ENCODE peak calls at places on chromosome 19, in four cellular contexts. V is K562, C is HepG2, X is GM12878. H is an unnamed sample.

GRCh38 chr19:3094638-3095374 is 644 bp downstream of the GNA11 start:
- DNase-seq in V (no peak), C (no peak), X (no peak), H (no peak)

GRCh38 chr19:33280351-33280921 is 21.9 kb downstream of the CEBPA start:
- DNase-seq in X (peak; percentile 86), C (no peak), V (no peak), H (no peak)

GRCh38 chr19:20247016-20247683 is 80.1 kb downstream of the ZNF486 start:
- DNase-seq in C (no peak), X (no peak), V (no peak), H (no peak)

GRCh38 chr19:20287070-20287469 is 120.1 kb downstream of the ZNF486 start:
- DNase-seq in V (no peak), C (no peak), X (no peak), H (no peak)

GRCh38 chr19:18379803-18380747 is 5.9 kb upstream of the GDF15 start:
- DNase-seq in X (no peak), V (peak; percentile 48), C (peak; percentile 98), H (no peak)

GRCh38 chr19:2252481-2253105 is 3.5 kb downstream of the AMH start:
- DNase-seq in X (no peak), C (no peak), V (no peak), H (no peak)

GRCh38 chr19:2087621-2088100 is 8.5 kb downstream of the MOB3A start:
- DNase-seq in V (no peak), X (peak; percentile 83), C (no peak), H (no peak)

GRCh38 chr19:5126498-5127223 is 157.7 kb downstream of the KDM4B start:
- DNase-seq in X (no peak), C (no peak), V (no peak), H (no peak)

GRCh38 chr19:17826508-17827056 is 5.3 kb upstream of the INSL3 start:
- DNase-seq in C (no peak), V (no peak), X (no peak), H (no peak)

GRCh38 chr19:28403698-28404099 is 809.3 kb downstream of the UQCRFS1 start:
- DNase-seq in C (no peak), V (no peak), X (no peak), H (no peak)

GRCh38 chr19:38853214-38853613 is 3.4 kb upstream of the HNRNPL start:
- DNase-seq in C (no peak), X (no peak), V (no peak), H (no peak)

GRCh38 chr19:52200044-52200443 is 10.2 kb downstream of the PPP2R1A start:
- DNase-seq in X (no peak), C (no peak), V (no peak), H (no peak)

GRCh38 chr19:17500447-17501198 is 10.8 kb upstream of the PGLS start:
- DNase-seq in X (no peak), C (no peak), V (no peak), H (no peak)

GRCh38 chr19:16397791-16398529 is 73.3 kb downstream of the KLF2 start:
- DNase-seq in C (no peak), X (no peak), V (no peak), H (no peak)

GRCh38 chr19:6644796-6645195 is 25.2 kb downstream of the TNFSF14 start:
- DNase-seq in C (no peak), X (no peak), V (no peak), H (no peak)

GRCh38 chr19:35112995-35113693 is 2.5 kb upstream of the FXYD3 start:
- DNase-seq in V (no peak), C (peak; percentile 17), X (no peak), H (no peak)

GRCh38 chr19:23070353-23070781 is 46.5 kb upstream of the ZNF730 start:
- DNase-seq in V (peak; percentile 27), C (no peak), X (no peak), H (no peak)

GRCh38 chr19:52942371-52943133 is 19.3 kb upstream of the ZNF888 start:
- DNase-seq in V (peak; percentile 78), C (peak; percentile 82), X (peak; percentile 48), H (peak; percentile 77)

GRCh38 chr19:51915324-51915867 is 10.6 kb upstream of the ZNF649 start:
- DNase-seq in C (no peak), V (no peak), X (no peak), H (no peak)

GRCh38 chr19:3335431-3336350 is 30.7 kb upstream of the NFIC start:
- DNase-seq in V (no peak), X (no peak), C (no peak), H (no peak)

GRCh38 chr19:49567722-49568454 is 12.5 kb downstream of the NOSIP start:
- DNase-seq in X (no peak), C (no peak), V (peak; percentile 50), H (no peak)

GRCh38 chr19:33796164-33797100 is at the start of gene KCTD15:
- DNase-seq in C (no peak), V (peak; percentile 74), X (no peak), H (peak; percentile 35)

GRCh38 chr19:19672816-19673215 is 4.2 kb downstream of the ZNF101 start:
- DNase-seq in X (no peak), V (no peak), C (no peak), H (no peak)

GRCh38 chr19:750640-751423 is at the start of gene MISP:
- DNase-seq in V (peak; percentile 56), C (no peak), X (no peak), H (no peak)

GRCh38 chr19:29293736-29294342 is 80.9 kb upstream of the UQCRFS1 start:
- DNase-seq in V (no peak), X (no peak), C (no peak), H (no peak)

GRCh38 chr19:44142014-44142523 is 715 bp downstream of the ZNF234 start:
- DNase-seq in C (peak; percentile 2), V (peak; percentile 13), X (no peak), H (peak; percentile 4)

GRCh38 chr19:38392707-38393308 is 4.3 kb downstream of the SPRED3 start:
- DNase-seq in V (peak; percentile 68), C (peak; percentile 58), X (no peak), H (no peak)

GRCh38 chr19:4014541-4015491 is 7.3 kb downstream of the PIAS4 start:
- DNase-seq in V (peak; percentile 69), C (no peak), X (no peak), H (no peak)

GRCh38 chr19:6091771-6092291 is 18.5 kb downstream of the RFX2 start:
- DNase-seq in V (no peak), C (no peak), X (no peak), H (no peak)

GRCh38 chr19:38893341-38893771 is 6.1 kb downstream of the SIRT2 start:
- DNase-seq in X (no peak), V (no peak), C (no peak), H (no peak)

GRCh38 chr19:16614941-16615340 is 13.1 kb downstream of the MED26 start:
- DNase-seq in V (no peak), X (no peak), C (no peak), H (no peak)

GRCh38 chr19:28603453-28603852 is 609.5 kb downstream of the UQCRFS1 start:
- DNase-seq in C (no peak), X (no peak), V (no peak), H (no peak)

DNA sequence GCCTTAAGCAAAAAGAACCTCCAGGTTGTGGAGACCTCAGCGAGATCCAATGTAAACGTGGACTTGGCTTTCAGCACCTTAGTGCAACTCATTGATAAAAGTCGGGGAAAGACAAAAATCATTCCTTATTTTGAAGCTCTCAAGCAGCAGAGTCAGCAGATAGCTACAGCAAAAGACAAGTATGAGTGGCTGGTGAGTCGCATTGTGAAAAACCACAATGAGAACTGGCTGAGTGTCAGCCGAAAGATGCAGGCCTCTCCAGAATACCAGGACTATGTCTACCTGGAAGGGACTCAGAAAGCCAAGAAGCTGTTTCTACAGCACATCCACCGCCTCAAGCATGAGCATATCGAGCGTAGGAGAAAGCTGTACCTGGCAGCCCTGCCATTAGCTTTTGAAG is 58.5 kb downstream of the ARHGAP35 start:
- DNase-seq in C (no peak), X (no peak), V (no peak), H (no peak)
- TF ChIP-seq FOXM1 in C (no peak), X (no peak), V (no peak), H (no peak)

DNA sequence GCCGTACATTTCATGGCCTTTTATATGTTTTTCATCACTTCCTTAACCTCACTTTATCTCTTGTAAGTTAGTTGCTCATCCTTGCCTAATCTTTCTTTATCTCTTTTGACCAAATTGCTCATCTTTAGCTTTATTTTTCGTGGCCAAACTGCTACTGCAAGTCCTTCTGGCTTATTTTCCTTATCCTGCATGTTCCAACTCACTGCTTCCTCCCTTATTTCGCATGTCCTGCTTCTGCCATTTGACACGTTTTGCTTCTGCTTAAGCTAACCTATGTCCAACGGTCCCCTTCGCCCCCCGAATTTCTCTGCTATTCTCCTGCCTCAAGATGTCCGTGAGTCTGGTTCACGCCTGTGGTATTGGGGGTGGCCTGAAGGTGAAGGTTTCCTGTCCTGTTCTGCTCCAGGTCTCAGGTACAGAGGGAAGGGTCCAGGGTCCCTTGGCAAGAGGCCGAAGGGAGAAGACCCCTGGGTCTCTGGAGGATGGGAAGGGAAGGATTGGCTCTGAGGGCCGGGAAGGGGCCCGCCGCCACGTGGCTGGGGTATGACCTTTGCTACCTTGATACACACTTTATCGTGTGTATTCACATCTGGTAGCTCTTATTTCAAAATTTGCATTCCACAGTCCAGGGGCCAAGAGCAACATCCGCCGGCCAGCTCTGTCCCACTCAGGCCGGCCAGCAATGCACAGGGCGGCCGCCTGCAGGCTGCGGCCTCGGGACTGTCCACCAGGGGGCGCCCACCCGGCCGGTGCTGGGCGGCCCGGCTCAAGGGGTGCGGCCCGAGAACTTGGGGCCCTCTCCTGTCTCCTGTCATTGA is 2.9 kb upstream of the C19orf85 start:
- DNase-seq in X (no peak), C (peak; percentile 69), V (peak; percentile 77), H (peak; percentile 72)
- TF ChIP-seq SP1 in X (no peak), C (peak; percentile 35), V (peak; percentile 79), H (no peak)

DNA sequence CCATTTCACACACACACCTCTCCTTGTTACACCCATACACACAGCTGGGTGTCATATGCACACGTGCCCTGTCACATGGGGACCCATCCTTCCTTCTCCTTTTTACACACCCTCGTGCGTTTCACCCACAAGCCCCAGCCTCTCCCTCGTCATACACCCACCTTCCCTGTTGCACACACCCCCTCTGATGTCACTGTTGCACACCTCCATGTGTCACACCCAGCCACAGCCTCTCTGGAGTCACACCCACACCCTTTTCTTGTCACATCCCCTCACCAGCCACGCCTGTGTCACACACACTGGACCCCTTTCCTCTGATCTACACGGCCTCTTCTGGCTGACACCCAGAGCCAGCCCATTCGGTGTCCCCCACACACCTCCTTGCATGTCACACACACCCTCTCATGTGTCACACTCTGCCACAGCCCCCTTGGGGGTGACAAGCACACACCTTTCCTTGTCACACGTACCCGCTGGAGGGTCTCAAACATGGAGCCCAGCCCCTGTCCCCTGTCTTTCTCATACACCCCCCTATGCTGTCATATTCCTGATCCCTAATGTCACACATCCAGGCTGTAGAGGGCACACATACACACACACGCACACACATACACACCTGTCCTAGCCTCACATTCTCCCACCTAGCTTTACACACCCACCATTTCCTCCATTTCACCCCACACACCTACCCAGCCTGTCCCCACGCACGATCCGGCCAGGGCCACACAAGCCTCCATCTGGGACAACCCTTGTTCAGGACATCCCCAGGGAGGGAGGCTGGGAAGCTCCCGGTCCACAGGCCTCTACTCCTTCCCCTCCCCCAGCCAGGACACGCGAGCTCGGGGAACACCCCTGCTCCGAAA is 1.4 kb downstream of the NOVA2 start:
- DNase-seq in C (no peak), X (no peak), V (peak; percentile 32), H (no peak)
- TF ChIP-seq FOXM1 in C (no peak), X (no peak), V (no peak), H (no peak)

GRCh38 chr19:36201684-36202083 is 12.8 kb downstream of the ZNF565 start:
- DNase-seq in C (no peak), V (no peak), X (no peak), H (no peak)
- TF ChIP-seq SP1 in C (no peak), V (no peak), X (no peak), H (no peak)